ENCODE peak calls at places on chromosomes 16 and 17, in eight cellular contexts. B, T, W, Y, V, G, S and E are unnamed samples.
A peak's percentile ranks its signal among the peaks of the same experiment; 100 is the strongest.

GRCh38 chr17:45672301-45672700 is 111.8 kb upstream of the CRHR1 start:
- DNase-seq in Y (no peak), G (no peak), S (no peak), T (no peak), W (no peak), V (no peak), B (no peak), E (peak; percentile 95)

GRCh38 chr16:81939164-81940067 is 71.9 kb downstream of the SDR42E1 start:
- DNase-seq in B (no peak), S (no peak), T (peak; percentile 53), W (no peak), V (peak; percentile 26), Y (peak; percentile 8), G (no peak), E (no peak)

GRCh38 chr16:68070811-68071546 is 14.2 kb upstream of the NFATC3 start:
- DNase-seq in W (no peak), G (no peak), V (no peak), B (no peak), Y (no peak), T (no peak), S (no peak), E (no peak)

GRCh38 chr17:60094754-60095153 is 16.0 kb upstream of the HEATR6 start:
- DNase-seq in T (no peak), Y (no peak), S (no peak), B (no peak), V (no peak), G (no peak), W (no peak), E (no peak)

GRCh38 chr16:2216330-2216729 is 1.7 kb upstream of the PGP start:
- DNase-seq in Y (no peak), V (no peak), G (no peak), B (no peak), W (no peak), T (no peak), S (no peak), E (no peak)

GRCh38 chr17:3963214-3964201 is 729 bp downstream of the ATP2A3 start:
- DNase-seq in B (no peak), S (peak; percentile 59), W (peak; percentile 51), T (no peak), Y (no peak), V (peak; percentile 44), G (no peak), E (no peak)

GRCh38 chr16:72927199-72928088 is 120.5 kb downstream of the ZFHX3 start:
- DNase-seq in Y (peak; percentile 84), T (peak; percentile 42), V (no peak), S (no peak), W (no peak), G (peak; percentile 14), B (no peak), E (peak; percentile 28)

GRCh38 chr16:74623214-74623842 is 16.4 kb upstream of the GLG1 start:
- DNase-seq in W (peak; percentile 7), G (peak; percentile 7), Y (peak; percentile 65), T (peak; percentile 72), S (no peak), V (no peak), B (no peak), E (no peak)

GRCh38 chr16:57329718-57330327 is 28.8 kb upstream of the CCL22 start:
- DNase-seq in B (no peak), Y (no peak), G (no peak), W (no peak), T (no peak), S (no peak), V (no peak), E (no peak)

GRCh38 chr16:78437352-78437968 is 338.0 kb downstream of the WWOX start:
- DNase-seq in G (no peak), T (peak; percentile 61), S (peak; percentile 14), B (no peak), Y (peak; percentile 44), W (peak; percentile 33), V (peak; percentile 53), E (no peak)

GRCh38 chr17:48215583-48216139 is 108.1 kb downstream of the SNX11 start:
- DNase-seq in G (peak; percentile 42), W (no peak), T (peak; percentile 76), S (no peak), B (no peak), V (peak; percentile 57), Y (peak; percentile 82), E (peak; percentile 50)

GRCh38 chr16:51374346-51374745 is 223.3 kb upstream of the SALL1 start:
- DNase-seq in W (no peak), T (no peak), S (no peak), G (no peak), B (no peak), Y (no peak), V (no peak), E (no peak)

GRCh38 chr17:38868095-38868967 is 1.5 kb upstream of the LASP1 start:
- DNase-seq in Y (no peak), V (peak; percentile 36), T (peak; percentile 88), S (no peak), B (peak; percentile 90), G (no peak), W (peak; percentile 44), E (peak; percentile 73)

GRCh38 chr16:30394603-30395154 is 541 bp upstream of the ZNF48 start:
- DNase-seq in S (no peak), G (no peak), T (no peak), B (no peak), Y (no peak), V (no peak), W (no peak), E (no peak)

GRCh38 chr16:75322706-75323105 is 71.3 kb upstream of the BCAR1 start:
- DNase-seq in S (no peak), B (no peak), Y (no peak), T (no peak), V (no peak), G (no peak), W (no peak), E (no peak)

GRCh38 chr17:63652106-63652505 is 29.9 kb downstream of the MAP3K3 start:
- DNase-seq in B (no peak), V (no peak), W (no peak), G (no peak), Y (no peak), S (no peak), T (no peak), E (no peak)

GRCh38 chr16:55521792-55522191 is 12.9 kb downstream of the LPCAT2 start:
- DNase-seq in B (no peak), W (no peak), Y (no peak), T (no peak), S (no peak), V (no peak), G (no peak), E (no peak)

GRCh38 chr16:67389911-67390815 is 3.1 kb downstream of the TPPP3 start:
- DNase-seq in T (no peak), G (no peak), B (no peak), W (no peak), Y (no peak), S (no peak), V (no peak), E (no peak)

GRCh38 chr16:53876811-53877210 is 172.9 kb downstream of the FTO start:
- DNase-seq in Y (peak; percentile 39), T (no peak), W (no peak), S (no peak), B (no peak), G (no peak), V (no peak), E (no peak)

GRCh38 chr17:77744268-77744988 is 214.1 kb upstream of the TNRC6C start:
- DNase-seq in W (no peak), T (no peak), Y (no peak), G (no peak), S (no peak), V (no peak), B (peak; percentile 80), E (no peak)

GRCh38 chr17:80671823-80672105 is 127.1 kb downstream of the RPTOR start:
- DNase-seq in W (no peak), Y (no peak), V (no peak), G (no peak), T (peak; percentile 42), B (no peak), S (no peak), E (no peak)

GRCh38 chr16:58339452-58339938 is 44.7 kb upstream of the PRSS54 start:
- DNase-seq in B (no peak), Y (peak; percentile 60), V (peak; percentile 46), G (no peak), S (no peak), T (peak; percentile 26), W (no peak), E (no peak)

GRCh38 chr16:66176731-66177130 is 189.8 kb upstream of the CDH5 start:
- DNase-seq in Y (no peak), W (no peak), V (no peak), T (no peak), B (no peak), S (no peak), G (no peak), E (no peak)